ENCODE peak calls at places on chromosomes 11 and 22, in nine cellular contexts. O is fibroblast of pulmonary artery; A is stimulated activated CD4-positive, alpha-beta T cell treated with anti-CD3 and anti-CD28 coated beads, Interleukin-1b, Interleukin-23, amount 100 ng/mL, for 1 hour; N is CD4-positive, alpha-beta T cell; U is HTR-8/SVneo; R is ACHN; G is AG08396; K is fibroblast of the aortic adventitia; Q is NCI-H2081. W is an unnamed sample.

GRCh38 chr22:43197271-43197941 is 10.5 kb upstream of the TTLL12 start:
- DNase-seq in U (no peak), A (no peak), Q (no peak), G (peak), K (no peak), O (peak), R (no peak), N (no peak), W (no peak)

GRCh38 chr11:124602193-124602592 is 9.0 kb upstream of the PANX3 start:
- DNase-seq in R (no peak), U (no peak), G (peak), O (no peak), A (no peak), K (peak), Q (no peak), N (no peak), W (peak)

GRCh38 chr11:13135385-13136271 is 126.5 kb downstream of the RASSF10 start:
- DNase-seq in A (no peak), G (no peak), R (no peak), Q (peak), O (peak), U (peak), K (peak), N (no peak), W (peak)

GRCh38 chr11:60316317-60316716 is 10.7 kb upstream of the MS4A6E start:
- DNase-seq in N (no peak), O (no peak), K (no peak), G (no peak), Q (no peak), R (no peak), U (no peak), A (no peak), W (no peak)

GRCh38 chr22:38721551-38721950 is 15.8 kb downstream of the GTPBP1 start:
- DNase-seq in K (no peak), A (no peak), R (no peak), Q (no peak), U (no peak), N (no peak), O (no peak), G (no peak), W (no peak)

GRCh38 chr22:38540731-38541130 is 29.3 kb downstream of the DMC1 start:
- DNase-seq in Q (no peak), U (no peak), A (no peak), K (no peak), R (peak), G (no peak), O (no peak), N (no peak), W (peak)

GRCh38 chr11:113274708-113275582 is 39.4 kb upstream of the TTC12 start:
- DNase-seq in G (no peak), A (no peak), R (no peak), Q (peak), O (peak), N (no peak), K (no peak), U (no peak), W (peak)

GRCh38 chr11:45058344-45058743 is 88.1 kb upstream of the PRDM11 start:
- DNase-seq in O (no peak), A (no peak), Q (no peak), K (no peak), G (no peak), N (no peak), R (no peak), U (no peak), W (no peak)

GRCh38 chr22:46902998-46903916 is 140.8 kb downstream of the TBC1D22A start:
- DNase-seq in G (no peak), N (no peak), Q (no peak), A (no peak), R (no peak), O (no peak), K (no peak), U (no peak), W (no peak)

GRCh38 chr11:424232-424631 is 9.4 kb upstream of the SIGIRR start:
- DNase-seq in A (no peak), O (no peak), N (no peak), Q (no peak), G (no peak), R (no peak), K (no peak), U (no peak), W (no peak)

W was measured in DMS53.